ENCODE peak calls at places on chromosome 14, in four cellular contexts. I is GM23338, L is stomach, N is transverse colon. M is an unnamed sample.

GRCh38 chr14:21106191-21106505 is 5.3 kb downstream of the TMEM253 start:
- DNase-seq in N (no peak), L (no peak), I (no peak), M (no peak)

GRCh38 chr14:75540479-75540851 is 18.2 kb downstream of the BATF start:
- DNase-seq in N (no peak), L (no peak), I (no peak), M (no peak)

GRCh38 chr14:51488569-51489220 is 163.0 kb upstream of the FRMD6 start:
- DNase-seq in N (no peak), L (no peak), I (no peak), M (no peak)

GRCh38 chr14:95681153-95681552 is 5.1 kb upstream of the TCL1B start:
- DNase-seq in I (no peak), N (no peak), L (no peak), M (peak; percentile 18)

GRCh38 chr14:23078692-23079116 is 16.2 kb downstream of the ACIN1 start:
- DNase-seq in N (peak; percentile 69), L (peak; percentile 55), I (no peak), M (peak; percentile 89)

GRCh38 chr14:96136361-96136760 is 68.3 kb upstream of the BDKRB2 start:
- DNase-seq in N (no peak), L (no peak), I (no peak), M (no peak)

GRCh38 chr14:104433401-104434213 is 146.0 kb upstream of the C14orf180 start:
- DNase-seq in N (no peak), I (no peak), L (peak; percentile 24), M (peak; percentile 47)

GRCh38 chr14:21505009-21505553 is 6.1 kb downstream of the METTL3 start:
- DNase-seq in N (no peak), I (no peak), L (no peak), M (no peak)

GRCh38 chr14:91424813-91425719 is 7.4 kb upstream of the CCDC88C start:
- DNase-seq in L (peak; percentile 53), I (no peak), N (no peak), M (no peak)

GRCh38 chr14:101958418-101959185 is 5.8 kb upstream of the DYNC1H1 start:
- DNase-seq in N (no peak), I (no peak), L (no peak), M (no peak)

GRCh38 chr14:105419305-105420091 is at the start of gene MTA1:
- DNase-seq in N (peak; percentile 54), I (peak; percentile 72), L (peak; percentile 56), M (no peak)

GRCh38 chr14:101226603-101227425 is 323.3 kb upstream of the RTL1 start:
- DNase-seq in L (no peak), N (peak; percentile 31), I (no peak), M (peak; percentile 74)

GRCh38 chr14:79442776-79443175 is 768.5 kb downstream of the DIO2 start:
- DNase-seq in I (no peak), L (no peak), N (no peak), M (no peak)

GRCh38 chr14:73829526-73830431 is 21.9 kb upstream of the PTGR2 start:
- DNase-seq in L (no peak), I (no peak), N (no peak), M (no peak)

GRCh38 chr14:60125918-60126317 is 34.2 kb downstream of the PCNX4 start:
- DNase-seq in I (no peak), N (no peak), L (no peak), M (no peak)

GRCh38 chr14:36986407-36986806 is 186.0 kb downstream of the SLC25A21 start:
- DNase-seq in I (no peak), L (no peak), N (no peak), M (no peak)

GRCh38 chr14:90303382-90303943 is 28.3 kb downstream of the NRDE2 start:
- DNase-seq in L (no peak), I (no peak), N (no peak), M (no peak)

GRCh38 chr14:38073641-38074040 is 134.1 kb upstream of the SSTR1 start:
- DNase-seq in L (no peak), N (no peak), I (no peak), M (no peak)

GRCh38 chr14:22648506-22648905 is 4.4 kb upstream of the OR6J1 start:
- DNase-seq in L (no peak), N (no peak), I (no peak), M (no peak)

GRCh38 chr14:21263284-21264024 is 5.8 kb downstream of the HNRNPC start:
- DNase-seq in N (no peak), L (no peak), I (no peak), M (no peak)

GRCh38 chr14:73610692-73611091 is 1.6 kb upstream of the ACOT6 start:
- DNase-seq in I (peak; percentile 58), L (no peak), N (no peak), M (no peak)

GRCh38 chr14:95533391-95533821 is 1.4 kb upstream of the GLRX5 start:
- DNase-seq in N (no peak), L (no peak), I (peak; percentile 21), M (peak; percentile 32)

GRCh38 chr14:69999246-69999645 is 120.0 kb downstream of the SMOC1 start:
- DNase-seq in N (no peak), L (peak; percentile 77), I (no peak), M (no peak)

GRCh38 chr14:62076368-62076767 is 314.1 kb downstream of the SNAPC1 start:
- DNase-seq in L (no peak), I (no peak), N (no peak), M (no peak)

GRCh38 chr14:72098202-72098601 is 166.0 kb downstream of the RGS6 start:
- DNase-seq in I (no peak), N (no peak), L (no peak), M (no peak)

DNA sequence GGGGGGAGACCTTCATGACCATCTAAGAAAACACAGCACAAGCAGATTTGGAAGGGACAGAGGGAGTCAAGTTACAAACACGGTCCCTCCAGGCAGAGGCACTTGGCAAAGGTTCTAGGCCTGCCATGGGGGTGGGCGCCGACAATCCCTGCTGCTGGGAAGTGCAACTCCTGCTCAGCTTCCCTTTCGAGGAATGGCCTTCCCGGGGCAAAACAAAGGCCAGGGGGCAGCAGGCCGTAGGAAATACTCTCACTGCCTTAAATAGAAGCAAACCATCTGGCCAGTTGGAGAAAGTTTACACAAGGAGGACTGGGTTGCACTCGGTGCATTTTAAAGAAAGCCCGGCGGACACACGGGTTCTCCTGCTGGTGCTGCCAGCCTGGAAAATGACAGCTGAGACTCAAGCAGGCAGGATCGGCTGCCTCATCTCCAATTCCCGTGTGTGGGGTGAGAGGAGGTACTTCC is 65.8 kb downstream of the ITPK1 start:
- DNase-seq in I (no peak), L (peak; percentile 44), N (no peak), M (no peak)
- TF ChIP-seq POLR2AphosphoS5 in I (no peak), L (peak; percentile 16), N (peak; percentile 12), M (no peak)

GRCh38 chr14:35406090-35406489 is 1.5 kb upstream of the NFKBIA start:
- DNase-seq in I (no peak), L (no peak), N (no peak), M (no peak)
- H3K4me3 ChIP-seq in I (peak overlapping the region; percentile 96), L (peak overlapping the region; percentile 88), N (no peak overlapping the region), M (peak overlapping the region; percentile 97)

DNA sequence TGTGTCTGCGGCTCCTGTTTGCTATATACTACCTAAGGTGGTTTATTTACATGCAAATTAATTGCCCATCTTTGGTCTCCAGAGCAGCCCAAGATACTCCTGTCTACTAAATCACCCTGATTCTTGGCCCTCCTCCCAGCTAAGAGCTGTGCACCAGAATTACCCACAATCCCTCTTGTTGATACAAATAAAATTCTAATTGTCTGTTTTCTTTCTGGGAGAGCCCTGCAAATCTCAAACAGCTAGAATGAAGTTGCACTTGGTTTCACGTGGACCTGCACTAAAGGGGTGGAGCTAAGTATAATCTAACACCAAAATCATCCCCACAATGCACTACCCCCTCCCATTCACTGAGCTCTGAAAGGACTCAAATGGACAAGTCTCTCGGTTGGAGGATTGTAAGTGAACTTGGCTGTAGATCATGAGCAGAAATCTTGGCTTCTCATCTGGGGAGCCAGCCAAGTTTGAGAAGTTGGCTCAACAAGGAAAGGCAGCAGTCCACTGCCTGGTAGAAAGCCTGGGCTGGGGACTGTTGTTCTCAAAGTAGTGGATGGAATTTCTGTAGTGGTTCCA is 6.6 kb downstream of the MAX start:
- DNase-seq in I (no peak), L (peak; percentile 72), N (peak; percentile 56), M (no peak)
- TF ChIP-seq POLR2AphosphoS5 in I (no peak), L (peak; percentile 4), N (no peak), M (no peak)

GRCh38 chr14:85426068-85426935 is 103.6 kb upstream of the FLRT2 start:
- DNase-seq in L (no peak), I (no peak), N (no peak), M (no peak)

GRCh38 chr14:85428926-85429325 is 101.0 kb upstream of the FLRT2 start:
- DNase-seq in I (no peak), N (no peak), L (no peak), M (no peak)

GRCh38 chr14:85421166-85421877 is 108.6 kb upstream of the FLRT2 start:
- DNase-seq in N (no peak), L (no peak), I (no peak), M (no peak)

GRCh38 chr14:85423889-85424288 is 106.1 kb upstream of the FLRT2 start:
- DNase-seq in I (no peak), N (no peak), L (no peak), M (no peak)

DNA sequence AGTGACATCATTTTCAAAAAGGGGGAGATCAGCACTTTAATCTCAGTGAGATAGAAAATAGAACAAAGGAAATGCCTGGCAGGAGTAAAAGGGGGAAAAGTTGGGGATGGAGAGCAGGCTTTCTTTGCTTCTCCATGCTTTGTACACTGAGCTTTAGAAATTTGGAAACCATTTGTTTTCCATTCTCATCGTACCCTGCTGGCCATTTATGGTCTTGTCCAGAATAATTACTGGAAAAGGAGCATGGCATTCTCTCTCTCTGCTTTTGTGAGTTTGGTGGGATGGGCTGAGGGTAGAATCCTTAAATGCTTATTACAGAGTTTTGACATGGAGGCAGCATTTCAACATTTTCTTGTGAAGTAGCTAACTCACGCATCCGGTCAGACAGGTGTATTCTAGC is 104.4 kb upstream of the FLRT2 start:
- DNase-seq in I (no peak), N (no peak), L (no peak), M (no peak)
- H3K4me3 ChIP-seq in I (no peak overlapping the region), N (no peak overlapping the region), L (no peak overlapping the region), M (no peak overlapping the region)

GRCh38 chr14:42004321-42004720 is 397.6 kb downstream of the LRFN5 start:
- DNase-seq in L (no peak), I (no peak), N (no peak), M (no peak)

GRCh38 chr14:42001436-42001835 is 394.8 kb downstream of the LRFN5 start:
- DNase-seq in I (no peak), N (no peak), L (no peak), M (no peak)

GRCh38 chr14:42002139-42002538 is 395.5 kb downstream of the LRFN5 start:
- DNase-seq in N (no peak), L (no peak), I (no peak), M (no peak)

GRCh38 chr14:42000450-42000849 is 393.8 kb downstream of the LRFN5 start:
- DNase-seq in I (no peak), N (no peak), L (no peak), M (no peak)
- TF ChIP-seq POLR2AphosphoS5 in I (no peak), N (no peak), L (no peak), M (no peak)